ENCODE peak calls at places on chromosomes 12 and 14, in eight cellular contexts. One of them, this sample, is unnamed.

GRCh38 chr12:124774054-124774461 is 89.6 kb downstream of the SCARB1 start:
- DNase-seq in fibroblast of mammary gland: peak; percentile 77
- DNase-seq in ovary: no peak
- DNase-seq in psoas muscle: no peak
- DNase-seq in dorsolateral prefrontal cortex: no peak
- DNase-seq in bronchial epithelial cell: no peak
- DNase-seq in vagina: no peak
- DNase-seq in AG04449: no peak
- DNase-seq in this sample: no peak

GRCh38 chr12:106358410-106359241 is 1.1 kb downstream of the POLR3B start:
- DNase-seq in bronchial epithelial cell: peak; percentile 66
- DNase-seq in fibroblast of mammary gland: peak; percentile 44
- DNase-seq in vagina: no peak
- DNase-seq in psoas muscle: peak; percentile 75
- DNase-seq in ovary: no peak
- DNase-seq in AG04449: no peak
- DNase-seq in dorsolateral prefrontal cortex: no peak
- DNase-seq in this sample: peak; percentile 86

GRCh38 chr14:30679032-30679431 is 56.9 kb downstream of the SCFD1 start:
- DNase-seq in bronchial epithelial cell: no peak
- DNase-seq in fibroblast of mammary gland: no peak
- DNase-seq in psoas muscle: no peak
- DNase-seq in AG04449: no peak
- DNase-seq in ovary: no peak
- DNase-seq in vagina: no peak
- DNase-seq in dorsolateral prefrontal cortex: no peak
- DNase-seq in this sample: no peak

GRCh38 chr14:74350211-74350943 is 2.1 kb downstream of the VRTN start:
- DNase-seq in ovary: no peak
- DNase-seq in fibroblast of mammary gland: no peak
- DNase-seq in vagina: no peak
- DNase-seq in dorsolateral prefrontal cortex: no peak
- DNase-seq in AG04449: no peak
- DNase-seq in bronchial epithelial cell: no peak
- DNase-seq in psoas muscle: no peak
- DNase-seq in this sample: no peak

GRCh38 chr14:71324767-71325272 is 417.6 kb downstream of the PCNX1 start:
- DNase-seq in ovary: no peak
- DNase-seq in dorsolateral prefrontal cortex: no peak
- DNase-seq in psoas muscle: no peak
- DNase-seq in fibroblast of mammary gland: peak; percentile 32
- DNase-seq in AG04449: no peak
- DNase-seq in bronchial epithelial cell: peak; percentile 80
- DNase-seq in vagina: no peak
- DNase-seq in this sample: peak; percentile 6

GRCh38 chr12:94327819-94328218 is 131.8 kb downstream of the CEP83 start:
- DNase-seq in vagina: no peak
- DNase-seq in AG04449: no peak
- DNase-seq in ovary: no peak
- DNase-seq in dorsolateral prefrontal cortex: no peak
- DNase-seq in psoas muscle: no peak
- DNase-seq in bronchial epithelial cell: peak; percentile 29
- DNase-seq in fibroblast of mammary gland: peak; percentile 26
- DNase-seq in this sample: no peak

GRCh38 chr12:9109737-9110491 is 5.8 kb downstream of the A2M start:
- DNase-seq in dorsolateral prefrontal cortex: no peak
- DNase-seq in fibroblast of mammary gland: no peak
- DNase-seq in AG04449: no peak
- DNase-seq in vagina: no peak
- DNase-seq in ovary: no peak
- DNase-seq in psoas muscle: no peak
- DNase-seq in bronchial epithelial cell: no peak
- DNase-seq in this sample: no peak

GRCh38 chr14:35122696-35123387 is 490 bp downstream of the PRORP start:
- DNase-seq in ovary: no peak
- DNase-seq in AG04449: no peak
- DNase-seq in dorsolateral prefrontal cortex: no peak
- DNase-seq in bronchial epithelial cell: peak; percentile 62
- DNase-seq in vagina: no peak
- DNase-seq in psoas muscle: no peak
- DNase-seq in fibroblast of mammary gland: peak; percentile 56
- DNase-seq in this sample: peak; percentile 2

GRCh38 chr14:34027130-34027989 is 76.5 kb upstream of the EGLN3 start:
- DNase-seq in ovary: no peak
- DNase-seq in vagina: no peak
- DNase-seq in AG04449: no peak
- DNase-seq in dorsolateral prefrontal cortex: no peak
- DNase-seq in psoas muscle: no peak
- DNase-seq in bronchial epithelial cell: no peak
- DNase-seq in fibroblast of mammary gland: no peak
- DNase-seq in this sample: no peak

GRCh38 chr12:65867428-65867827 is 43.1 kb downstream of the HMGA2 start:
- DNase-seq in AG04449: peak; percentile 64
- DNase-seq in dorsolateral prefrontal cortex: no peak
- DNase-seq in bronchial epithelial cell: peak; percentile 96
- DNase-seq in ovary: no peak
- DNase-seq in psoas muscle: no peak
- DNase-seq in fibroblast of mammary gland: peak; percentile 98
- DNase-seq in vagina: no peak
- DNase-seq in this sample: peak; percentile 68

GRCh38 chr14:95267306-95267705 is 52.4 kb downstream of the CLMN start:
- DNase-seq in bronchial epithelial cell: no peak
- DNase-seq in vagina: no peak
- DNase-seq in fibroblast of mammary gland: no peak
- DNase-seq in psoas muscle: no peak
- DNase-seq in dorsolateral prefrontal cortex: no peak
- DNase-seq in ovary: no peak
- DNase-seq in AG04449: no peak
- DNase-seq in this sample: no peak

GRCh38 chr12:28710882-28711281 is 438.2 kb upstream of the FAR2 start:
- DNase-seq in vagina: no peak
- DNase-seq in psoas muscle: no peak
- DNase-seq in AG04449: peak; percentile 79
- DNase-seq in fibroblast of mammary gland: peak; percentile 93
- DNase-seq in ovary: no peak
- DNase-seq in bronchial epithelial cell: peak; percentile 64
- DNase-seq in dorsolateral prefrontal cortex: no peak
- DNase-seq in this sample: peak; percentile 86

GRCh38 chr12:55736780-55737580 is 5.9 kb upstream of the GDF11 start:
- DNase-seq in vagina: no peak
- DNase-seq in AG04449: no peak
- DNase-seq in dorsolateral prefrontal cortex: peak; percentile 76
- DNase-seq in ovary: no peak
- DNase-seq in fibroblast of mammary gland: peak; percentile 77
- DNase-seq in psoas muscle: peak; percentile 78
- DNase-seq in bronchial epithelial cell: peak; percentile 81
- DNase-seq in this sample: peak; percentile 66

GRCh38 chr12:90091809-90092208 is 383.2 kb upstream of the ATP2B1 start:
- DNase-seq in vagina: no peak
- DNase-seq in fibroblast of mammary gland: no peak
- DNase-seq in dorsolateral prefrontal cortex: no peak
- DNase-seq in AG04449: no peak
- DNase-seq in psoas muscle: no peak
- DNase-seq in bronchial epithelial cell: no peak
- DNase-seq in ovary: no peak
- DNase-seq in this sample: no peak

GRCh38 chr14:95287176-95287754 is 32.4 kb downstream of the CLMN start:
- DNase-seq in AG04449: no peak
- DNase-seq in fibroblast of mammary gland: no peak
- DNase-seq in dorsolateral prefrontal cortex: no peak
- DNase-seq in vagina: peak; percentile 89
- DNase-seq in ovary: no peak
- DNase-seq in bronchial epithelial cell: peak; percentile 57
- DNase-seq in psoas muscle: no peak
- DNase-seq in this sample: no peak

GRCh38 chr12:38662851-38663250 is 242.5 kb downstream of the CPNE8 start:
- DNase-seq in AG04449: no peak
- DNase-seq in vagina: no peak
- DNase-seq in fibroblast of mammary gland: peak; percentile 45
- DNase-seq in psoas muscle: no peak
- DNase-seq in ovary: no peak
- DNase-seq in dorsolateral prefrontal cortex: no peak
- DNase-seq in bronchial epithelial cell: peak; percentile 14
- DNase-seq in this sample: no peak

GRCh38 chr12:17809206-17809605 is 280.8 kb downstream of the RERGL start:
- DNase-seq in vagina: no peak
- DNase-seq in AG04449: no peak
- DNase-seq in ovary: no peak
- DNase-seq in fibroblast of mammary gland: no peak
- DNase-seq in bronchial epithelial cell: no peak
- DNase-seq in psoas muscle: no peak
- DNase-seq in dorsolateral prefrontal cortex: no peak
- DNase-seq in this sample: no peak
- TF ChIP-seq CTCF in vagina: no peak
- TF ChIP-seq CTCF in AG04449: no peak
- TF ChIP-seq CTCF in ovary: no peak
- TF ChIP-seq CTCF in fibroblast of mammary gland: no peak
- TF ChIP-seq CTCF in bronchial epithelial cell: no peak
- TF ChIP-seq CTCF in psoas muscle: no peak
- TF ChIP-seq CTCF in dorsolateral prefrontal cortex: no peak
- TF ChIP-seq CTCF in this sample: no peak

DNA sequence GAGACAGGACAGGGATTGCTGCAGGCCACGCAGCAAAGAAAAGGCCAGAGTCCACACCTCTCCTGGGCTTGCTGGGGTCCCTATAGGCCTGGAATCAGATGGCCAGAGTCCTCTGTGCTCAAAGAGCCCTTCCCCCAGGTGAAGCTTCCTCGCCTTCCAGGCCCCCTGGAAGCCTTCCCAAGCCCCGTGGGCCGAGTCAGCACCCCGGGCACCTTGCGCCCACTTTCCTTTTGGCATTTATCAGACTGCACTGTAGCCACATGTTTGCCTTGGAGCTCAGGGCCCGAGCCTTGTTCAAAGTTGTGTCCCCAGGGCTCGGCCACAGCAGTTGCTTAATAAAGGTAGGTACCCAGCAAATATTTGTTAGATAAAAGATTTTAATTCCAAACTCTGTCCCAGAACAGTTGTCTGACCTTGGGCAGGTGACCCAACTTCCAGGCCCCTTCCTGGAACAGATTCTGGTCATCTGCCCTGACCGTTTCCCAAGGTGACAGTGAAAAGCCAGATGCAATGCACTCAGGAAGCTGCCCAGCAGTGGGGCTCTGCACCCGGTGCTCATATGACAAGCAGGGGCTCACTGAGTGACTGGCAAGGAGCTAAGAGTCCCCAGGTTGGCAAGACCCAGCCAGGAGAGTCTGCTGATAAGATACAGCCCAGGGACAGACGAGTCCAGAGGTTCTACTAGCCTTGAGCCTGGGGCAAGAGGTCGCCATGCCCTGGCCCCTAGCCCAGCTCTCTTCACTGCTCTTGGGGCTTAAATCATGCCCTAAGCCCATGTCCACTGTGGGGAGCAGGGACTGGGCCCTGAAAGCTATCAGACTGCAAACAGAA is 81.2 kb downstream of the PITPNM2 start:
- DNase-seq in ovary: no peak
- DNase-seq in psoas muscle: no peak
- DNase-seq in dorsolateral prefrontal cortex: no peak
- DNase-seq in AG04449: no peak
- DNase-seq in fibroblast of mammary gland: no peak
- DNase-seq in vagina: no peak
- DNase-seq in bronchial epithelial cell: no peak
- DNase-seq in this sample: no peak
- H3K4me3 ChIP-seq in ovary: no peak overlapping the region
- H3K4me3 ChIP-seq in psoas muscle: no peak overlapping the region
- H3K4me3 ChIP-seq in dorsolateral prefrontal cortex: no peak overlapping the region
- H3K4me3 ChIP-seq in AG04449: no peak overlapping the region
- H3K4me3 ChIP-seq in fibroblast of mammary gland: no peak overlapping the region
- H3K4me3 ChIP-seq in vagina: no peak overlapping the region
- H3K4me3 ChIP-seq in bronchial epithelial cell: no peak overlapping the region
- H3K4me3 ChIP-seq in this sample: no peak overlapping the region

GRCh38 chr14:51224551-51224950 is 15.5 kb upstream of the TMX1 start:
- DNase-seq in fibroblast of mammary gland: peak; percentile 18
- DNase-seq in bronchial epithelial cell: peak; percentile 74
- DNase-seq in vagina: no peak
- DNase-seq in psoas muscle: no peak
- DNase-seq in dorsolateral prefrontal cortex: no peak
- DNase-seq in ovary: no peak
- DNase-seq in AG04449: no peak
- DNase-seq in this sample: no peak

GRCh38 chr14:51216602-51217001 is 23.4 kb upstream of the TMX1 start:
- DNase-seq in AG04449: no peak
- DNase-seq in vagina: no peak
- DNase-seq in ovary: no peak
- DNase-seq in fibroblast of mammary gland: no peak
- DNase-seq in bronchial epithelial cell: no peak
- DNase-seq in psoas muscle: no peak
- DNase-seq in dorsolateral prefrontal cortex: no peak
- DNase-seq in this sample: no peak

GRCh38 chr14:51225751-51226150 is 14.3 kb upstream of the TMX1 start:
- DNase-seq in bronchial epithelial cell: no peak
- DNase-seq in psoas muscle: no peak
- DNase-seq in fibroblast of mammary gland: peak; percentile 30
- DNase-seq in dorsolateral prefrontal cortex: no peak
- DNase-seq in ovary: no peak
- DNase-seq in AG04449: no peak
- DNase-seq in vagina: no peak
- DNase-seq in this sample: no peak

DNA sequence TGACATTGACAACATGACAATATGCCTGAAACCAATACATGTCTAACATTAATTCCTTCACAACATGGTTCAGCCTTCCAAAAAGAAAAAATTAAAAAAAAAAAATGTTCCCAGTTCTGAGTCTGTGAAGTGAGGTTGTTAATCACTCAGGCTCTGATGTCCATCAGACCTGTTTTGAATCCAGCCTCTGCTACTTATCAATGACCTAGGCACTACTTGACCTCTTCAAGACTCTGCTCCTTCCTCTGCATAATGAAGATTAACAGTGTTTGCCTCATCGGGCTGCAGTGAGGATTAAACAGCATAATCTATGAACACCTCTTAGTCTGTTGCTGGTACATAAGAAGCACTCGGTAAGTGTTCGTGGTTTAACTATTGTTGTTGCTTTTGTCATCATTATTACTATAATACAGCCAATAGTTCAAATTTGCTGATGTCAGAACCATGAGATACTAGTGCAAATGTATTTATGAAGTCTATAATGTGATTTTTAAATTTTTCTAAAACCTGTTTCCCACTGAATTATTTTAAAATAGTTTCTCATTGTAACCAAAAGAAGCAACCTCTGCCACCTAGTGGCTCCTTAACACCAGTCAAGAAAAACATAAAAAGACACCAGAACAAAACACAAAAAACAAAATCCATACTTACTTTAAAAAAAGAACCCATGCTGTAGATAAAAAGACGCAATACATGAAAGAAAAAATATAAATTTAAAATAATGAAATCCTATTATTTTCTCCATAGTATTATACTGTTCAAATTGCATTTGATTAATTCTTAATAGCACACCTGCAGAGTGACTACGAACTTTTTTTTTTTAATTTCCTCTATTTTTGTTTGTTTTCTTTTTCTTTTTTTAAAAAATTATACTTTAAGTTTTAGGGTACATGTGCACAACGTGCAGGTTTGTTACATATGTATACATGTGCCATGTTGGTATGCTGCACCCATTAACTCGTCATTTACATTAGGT is 20.3 kb upstream of the TMX1 start:
- DNase-seq in vagina: no peak
- DNase-seq in ovary: no peak
- DNase-seq in psoas muscle: no peak
- DNase-seq in bronchial epithelial cell: peak; percentile 21
- DNase-seq in AG04449: no peak
- DNase-seq in dorsolateral prefrontal cortex: no peak
- DNase-seq in fibroblast of mammary gland: peak; percentile 61
- DNase-seq in this sample: peak; percentile 29
- TF ChIP-seq CTCF in vagina: peak; percentile 47
- TF ChIP-seq CTCF in ovary: no peak
- TF ChIP-seq CTCF in psoas muscle: peak; percentile 64
- TF ChIP-seq CTCF in bronchial epithelial cell: peak; percentile 30
- TF ChIP-seq CTCF in AG04449: peak; percentile 31
- TF ChIP-seq CTCF in dorsolateral prefrontal cortex: peak; percentile 83
- TF ChIP-seq CTCF in fibroblast of mammary gland: peak; percentile 71
- TF ChIP-seq CTCF in this sample: peak; percentile 55

GRCh38 chr14:99793213-99794155 is at the start of gene EML1:
- DNase-seq in fibroblast of mammary gland: peak; percentile 68
- DNase-seq in ovary: peak; percentile 84
- DNase-seq in AG04449: no peak
- DNase-seq in vagina: no peak
- DNase-seq in psoas muscle: peak; percentile 93
- DNase-seq in bronchial epithelial cell: peak; percentile 20
- DNase-seq in dorsolateral prefrontal cortex: peak; percentile 91
- DNase-seq in this sample: peak; percentile 53
- H3K4me3 ChIP-seq in fibroblast of mammary gland: peak within 1 kb of the TSS; percentile 66
- H3K4me3 ChIP-seq in ovary: peak within 1 kb of the TSS; percentile 68
- H3K4me3 ChIP-seq in AG04449: peak within 1 kb of the TSS; percentile 64
- H3K4me3 ChIP-seq in vagina: peak within 1 kb of the TSS; percentile 77
- H3K4me3 ChIP-seq in psoas muscle: peak within 1 kb of the TSS; percentile 69
- H3K4me3 ChIP-seq in bronchial epithelial cell: peak within 1 kb of the TSS; percentile 34
- H3K4me3 ChIP-seq in dorsolateral prefrontal cortex: peak within 1 kb of the TSS; percentile 71
- H3K4me3 ChIP-seq in this sample: peak within 1 kb of the TSS; percentile 56